ENCODE peak calls at places on chromosomes 7 and 10, in eight cellular contexts. K is CD8-positive, alpha-beta memory T cell; J is body of pancreas; E is neural progenitor cell; W is Panc1; Y is SK-N-SH; L is kidney; U is hepatocyte. Q is an unnamed sample. For H3K4me1, the result is how much of the 10 kb centered on the place peaks cover.

GRCh38 chr7:4237296-4238235 is 444.5 kb upstream of the FOXK1 start:
- DNase-seq in K (no peak), J (no peak), E (no peak), W (no peak), Y (no peak), L (no peak), U (peak), Q (no peak)

GRCh38 chr10:73218466-73219191 is 28.4 kb downstream of the DNAJC9 start:
- DNase-seq in K (no peak), J (no peak), E (peak), W (no peak), Y (peak), L (no peak), U (peak), Q (no peak)

GRCh38 chr7:2040893-2041270 is 191.9 kb downstream of the MAD1L1 start:
- DNase-seq in K (peak), J (peak), E (no peak), W (no peak), Y (peak), L (peak), U (no peak), Q (peak)

GRCh38 chr10:10796774-10797415 is 220.8 kb upstream of the CELF2 start:
- DNase-seq in K (no peak), J (no peak), E (no peak), W (no peak), Y (no peak), L (no peak), U (peak), Q (no peak)

GRCh38 chr7:35339811-35340210 is 85.9 kb upstream of the TBX20 start:
- DNase-seq in K (no peak), J (no peak), E (no peak), W (no peak), Y (no peak), L (no peak), U (no peak), Q (no peak)

GRCh38 chr10:4431114-4431862 is 394.7 kb upstream of the AKR1E2 start:
- DNase-seq in K (no peak), J (no peak), E (no peak), W (no peak), Y (no peak), L (no peak), U (no peak), Q (no peak)

GRCh38 chr7:24178811-24179210 is 105.2 kb upstream of the NPY start:
- DNase-seq in K (no peak), J (no peak), E (no peak), W (no peak), Y (no peak), L (no peak), U (no peak), Q (no peak)

GRCh38 chr7:101546308-101546936 is 82.7 kb downstream of the MYL10 start:
- DNase-seq in K (no peak), J (no peak), E (no peak), W (no peak), Y (peak), L (peak), U (no peak), Q (peak)

GRCh38 chr7:74587435-74588126 is 69.9 kb upstream of the GTF2I start:
- DNase-seq in K (no peak), J (peak), E (peak), W (no peak), Y (peak), L (peak), U (peak), Q (peak)

GRCh38 chr10:96683065-96683464 is 37.2 kb downstream of the PIK3AP1 start:
- DNase-seq in K (no peak), J (no peak), E (no peak), W (no peak), Y (no peak), L (no peak), U (no peak), Q (no peak)

GRCh38 chr7:32890553-32891045 is 961 bp downstream of the KBTBD2 start:
- DNase-seq in K (peak), J (peak), E (peak), W (no peak), Y (peak), L (no peak), U (peak), Q (no peak)

GRCh38 chr7:128437426-128438332 is 18.0 kb upstream of the HILPDA start:
- DNase-seq in K (no peak), J (no peak), E (no peak), W (no peak), Y (no peak), L (no peak), U (no peak), Q (no peak)

GRCh38 chr7:134562136-134562535 is 13.2 kb downstream of the AKR1B15 start:
- DNase-seq in K (no peak), J (no peak), E (no peak), W (no peak), Y (no peak), L (no peak), U (no peak), Q (no peak)

GRCh38 chr10:28668363-28669226 is 8.7 kb upstream of the BAMBI start:
- DNase-seq in K (peak), J (peak), E (peak), W (no peak), Y (peak), L (peak), U (peak), Q (peak)

GRCh38 chr10:97991875-97992274 is 38.5 kb downstream of the CRTAC1 start:
- DNase-seq in K (no peak), J (no peak), E (peak), W (no peak), Y (no peak), L (no peak), U (peak), Q (no peak)

GRCh38 chr10:76632158-76633051 is 1005.2 kb downstream of the KCNMA1 start:
- DNase-seq in K (peak), J (peak), E (peak), W (no peak), Y (no peak), L (no peak), U (no peak), Q (no peak)

GRCh38 chr10:122258136-122259074 is 12.7 kb upstream of the BTBD16 start:
- DNase-seq in K (no peak), J (no peak), E (no peak), W (no peak), Y (no peak), L (no peak), U (peak), Q (no peak)

GRCh38 chr7:129471402-129471827 is 30.9 kb upstream of the SMKR1 start:
- DNase-seq in K (no peak), J (no peak), E (no peak), W (peak), Y (no peak), L (no peak), U (no peak), Q (no peak)

GRCh38 chr7:132939495-132939894 is 142.4 kb downstream of the CHCHD3 start:
- DNase-seq in K (no peak), J (no peak), E (no peak), W (no peak), Y (no peak), L (no peak), U (no peak), Q (no peak)

GRCh38 chr7:43652364-43652763 is 69.5 kb downstream of the STK17A start:
- DNase-seq in K (no peak), J (no peak), E (no peak), W (no peak), Y (no peak), L (no peak), U (no peak), Q (no peak)

GRCh38 chr7:107047902-107048782 is 3.6 kb downstream of the PRKAR2B start:
- DNase-seq in K (no peak), J (no peak), E (no peak), W (no peak), Y (peak), L (no peak), U (no peak), Q (no peak)

GRCh38 chr7:1046722-1047679 is 2.7 kb downstream of the GPR146 start:
- DNase-seq in K (peak), J (peak), E (no peak), W (no peak), Y (peak), L (peak), U (no peak), Q (no peak)

GRCh38 chr7:9189683-9190082 is 756.3 kb downstream of the NXPH1 start:
- DNase-seq in K (no peak), J (no peak), E (peak), W (no peak), Y (no peak), L (no peak), U (no peak), Q (no peak)

GRCh38 chr10:75575940-75576339 is 144.5 kb downstream of the LRMDA start:
- DNase-seq in K (no peak), J (no peak), E (peak), W (no peak), Y (no peak), L (no peak), U (no peak), Q (no peak)

GRCh38 chr10:36172054-36172531 is 530.0 kb upstream of the FZD8 start:
- DNase-seq in K (no peak), J (no peak), E (no peak), W (no peak), Y (no peak), L (no peak), U (no peak), Q (no peak)

GRCh38 chr7:13496971-13497370 is 492.5 kb downstream of the ETV1 start:
- DNase-seq in K (no peak), J (no peak), E (no peak), W (no peak), Y (no peak), L (no peak), U (no peak), Q (no peak)

GRCh38 chr10:106436123-106436740 is 728.3 kb downstream of the SORCS1 start:
- DNase-seq in K (no peak), J (no peak), E (no peak), W (no peak), Y (no peak), L (no peak), U (no peak), Q (no peak)

GRCh38 chr7:150716368-150716767 is at the start of gene GIMAP1:
- DNase-seq in K (peak), J (no peak), E (no peak), W (no peak), Y (no peak), L (peak), U (no peak), Q (peak)

GRCh38 chr7:106127984-106128780 is 16.1 kb upstream of the SYPL1 start:
- DNase-seq in K (no peak), J (no peak), E (no peak), W (no peak), Y (no peak), L (no peak), U (no peak), Q (no peak)

GRCh38 chr7:158276414-158277218 is 311.0 kb downstream of the PTPRN2 start:
- DNase-seq in K (no peak), J (peak), E (no peak), W (no peak), Y (no peak), L (peak), U (no peak), Q (peak)

GRCh38 chr7:5390918-5391317 is 32.7 kb downstream of the TNRC18 start:
- DNase-seq in K (no peak), J (no peak), E (no peak), W (no peak), Y (no peak), L (no peak), U (no peak), Q (no peak)

GRCh38 chr7:102289051-102289450 is 2.4 kb downstream of the SH2B2 start:
- DNase-seq in K (no peak), J (no peak), E (no peak), W (no peak), Y (no peak), L (no peak), U (no peak), Q (no peak)

DNA sequence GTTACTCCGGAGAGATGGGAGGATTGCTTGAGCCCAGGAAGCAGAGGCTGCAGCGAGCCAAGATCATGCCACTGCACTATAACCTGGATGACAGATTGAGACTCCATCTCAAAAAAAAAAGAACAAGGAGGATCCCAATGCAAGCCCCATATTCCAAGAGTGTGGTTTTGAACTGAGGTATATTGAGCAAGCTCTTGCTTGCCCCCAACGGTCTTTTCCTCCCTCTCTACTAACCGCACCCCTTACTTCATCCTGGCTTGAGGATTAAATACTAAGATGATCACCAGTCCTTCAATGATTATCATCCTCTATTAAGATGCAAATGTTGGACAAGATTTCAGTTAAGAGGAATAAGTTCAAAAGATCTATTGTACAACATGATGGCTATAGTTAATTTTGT is 12.5 kb upstream of the SRGN start:
- DNase-seq in K (no peak), J (no peak), E (no peak), W (no peak), Y (no peak), L (no peak), U (no peak), Q (no peak)
- H3K4me1 ChIP-seq in K (under half), J (under half), E (under half), W (under half), Y (under half), L (under half), U (under half), Q (under half)

GRCh38 chr10:101766753-101767599 is 8.9 kb downstream of the FGF8 start:
- DNase-seq in K (no peak), J (no peak), E (no peak), W (no peak), Y (no peak), L (no peak), U (no peak), Q (no peak)
- H3K27ac ChIP-seq in K (no peak), J (no peak), E (no peak), W (no peak), Y (no peak), L (no peak), U (no peak), Q (no peak)

DNA sequence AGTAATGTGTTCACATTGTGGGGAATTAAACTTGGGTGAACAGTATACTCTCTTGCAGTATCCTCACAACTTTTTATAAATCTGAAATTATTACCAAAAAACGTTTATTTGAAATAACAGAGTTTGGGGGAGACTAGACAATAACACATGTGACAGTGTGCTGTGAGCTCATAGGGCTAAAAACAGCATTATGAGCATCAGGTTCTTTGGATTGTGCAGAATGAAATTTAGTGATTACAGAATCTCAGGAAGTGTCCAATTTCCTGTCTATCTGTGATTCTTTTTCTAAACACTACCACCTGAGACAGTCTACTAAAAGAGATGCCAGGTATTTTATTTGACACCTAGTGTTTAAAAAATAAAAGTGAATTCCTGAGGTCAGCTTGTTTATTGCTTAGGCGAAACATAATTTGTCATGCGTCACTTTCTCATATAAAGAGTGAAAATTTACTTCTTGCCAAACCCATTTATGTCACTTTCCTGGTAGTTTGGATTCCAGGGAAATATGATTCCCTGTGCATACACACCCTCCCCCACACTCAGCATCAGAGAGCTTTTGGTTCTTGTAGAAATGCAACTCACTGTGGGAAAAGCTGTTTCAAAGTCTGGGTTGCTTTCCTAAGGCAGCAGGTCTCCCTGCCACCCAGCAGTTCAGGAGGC is 71.2 kb downstream of the AOAH start:
- DNase-seq in K (no peak), J (no peak), E (no peak), W (no peak), Y (no peak), L (no peak), U (no peak), Q (no peak)
- H3K4me3 ChIP-seq in K (no peak), J (no peak), E (no peak), W (no peak), Y (no peak), L (no peak), U (no peak), Q (no peak)

DNA sequence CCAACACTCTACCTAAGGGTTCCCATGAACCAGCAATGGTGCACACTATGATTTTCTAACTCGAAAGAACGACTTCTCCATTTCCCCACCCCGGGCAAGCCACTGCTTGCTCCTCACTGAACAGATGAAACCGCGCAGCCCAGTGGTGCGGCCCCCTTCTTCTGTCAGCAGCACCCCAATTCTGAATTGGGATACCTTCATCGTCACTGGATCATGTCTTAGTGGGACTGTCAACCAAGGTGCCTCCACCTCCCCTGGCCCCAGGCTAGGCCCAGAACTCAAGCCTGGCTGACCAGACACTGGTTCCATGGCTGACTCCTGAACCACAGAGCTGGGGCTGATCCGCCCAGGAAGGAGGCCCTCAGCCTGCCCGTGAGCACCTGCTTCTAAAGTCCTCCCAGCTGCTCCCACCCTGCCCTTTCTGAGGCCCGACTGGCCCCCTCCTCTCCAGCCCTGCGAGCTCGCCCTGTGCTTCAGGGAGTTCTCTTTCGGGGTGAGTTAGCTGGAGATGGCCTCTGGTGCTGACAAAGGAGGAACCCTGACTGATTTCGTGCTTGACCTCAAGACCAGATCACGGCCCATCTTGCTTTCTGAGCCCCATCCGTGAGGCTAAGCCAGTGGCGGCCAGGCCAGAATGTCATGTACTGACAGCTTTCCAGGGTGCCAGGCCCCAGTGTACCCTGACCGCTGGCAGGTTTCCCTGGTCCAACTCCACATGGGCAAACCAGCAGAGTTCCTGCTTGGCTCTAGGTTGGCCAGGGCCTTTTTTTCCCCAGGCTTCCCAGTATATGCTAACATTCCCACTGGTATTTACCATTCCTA is 44.5 kb downstream of the FAM53B start:
- DNase-seq in K (no peak), J (no peak), E (no peak), W (no peak), Y (no peak), L (peak), U (no peak), Q (peak)
- H3K4me1 ChIP-seq in K (half or more), J (under half), E (under half), W (under half), Y (under half), L (half or more), U (under half), Q (under half)

DNA sequence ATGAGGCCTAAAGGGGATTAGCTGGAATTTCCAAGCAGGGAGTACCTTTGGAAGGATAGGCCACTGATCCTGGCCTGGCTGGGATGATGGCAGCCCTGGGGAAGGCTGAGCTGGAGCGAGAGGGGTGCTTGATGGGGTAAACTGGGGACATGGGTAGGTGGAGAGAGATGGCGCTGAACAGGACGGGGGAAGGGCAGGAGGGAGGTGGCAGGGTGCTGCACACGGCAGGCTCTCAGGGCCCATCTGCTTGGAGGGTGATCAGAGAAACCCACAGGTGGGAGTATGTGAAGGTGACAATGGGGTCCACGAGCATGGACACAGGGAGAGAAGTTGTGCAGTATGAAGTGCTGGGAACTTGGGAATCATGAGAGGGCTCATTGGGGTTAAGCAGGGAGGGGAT is 10.3 kb downstream of the MAT1A start:
- DNase-seq in K (no peak), J (no peak), E (no peak), W (no peak), Y (no peak), L (no peak), U (no peak), Q (no peak)
- H3K27ac ChIP-seq in K (no peak), J (peak), E (no peak), W (no peak), Y (no peak), L (no peak), U (no peak), Q (no peak)

GRCh38 chr10:18400201-18400910 is 251.0 kb downstream of the NSUN6 start:
- DNase-seq in K (no peak), J (peak), E (peak), W (no peak), Y (peak), L (no peak), U (peak), Q (no peak)
- H3K4me3 ChIP-seq in K (no peak), J (no peak), E (peak), W (no peak), Y (peak), L (peak), U (peak), Q (peak)

DNA sequence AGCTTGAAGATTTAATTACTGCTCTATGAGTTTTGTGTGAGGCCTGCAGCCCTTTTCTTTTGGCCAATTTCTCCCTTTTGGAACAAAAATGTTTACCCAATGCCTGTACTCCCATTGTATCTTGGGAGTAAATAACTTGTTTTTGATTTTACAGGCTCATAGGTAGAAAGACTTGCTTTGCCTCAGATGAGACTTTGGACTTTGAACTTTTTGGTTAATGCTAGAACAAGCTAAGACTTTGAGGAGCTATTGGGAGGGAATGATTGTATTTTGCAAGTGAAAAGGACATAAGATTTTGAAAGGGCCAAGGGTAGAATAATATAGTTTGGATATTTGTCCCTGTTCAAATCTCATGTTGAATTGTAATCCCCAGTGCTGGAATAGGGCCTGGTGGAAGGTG is 152.0 kb downstream of the MAGI2 start:
- DNase-seq in K (no peak), J (no peak), E (no peak), W (no peak), Y (no peak), L (no peak), U (no peak), Q (no peak)
- H3K4me1 ChIP-seq in K (under half), J (under half), E (under half), W (under half), Y (under half), L (under half), U (under half), Q (under half)

Q was measured in aorta.